ENCODE peak calls at places on chromosomes 4 and X, in ten cellular contexts. One of them, this sample, is unnamed. For H3K36me3, the result is how much of the 10 kb centered on the place peaks cover.

GRCh38 chrX:12463052-12463451 is 324.8 kb downstream of the FRMPD4 start:
- DNase-seq in stomach: no peak
- DNase-seq in Peyer's patch: no peak
- DNase-seq in body of pancreas: no peak
- DNase-seq in heart left ventricle: no peak
- DNase-seq in transverse colon: no peak
- DNase-seq in tibial nerve: no peak
- DNase-seq in esophagus squamous epithelium: no peak
- DNase-seq in K562: no peak
- DNase-seq in HepG2: no peak
- DNase-seq in this sample: no peak

GRCh38 chr4:33649015-33649414 is 2595.3 kb downstream of the ARAP2 start:
- DNase-seq in stomach: no peak
- DNase-seq in Peyer's patch: no peak
- DNase-seq in body of pancreas: no peak
- DNase-seq in heart left ventricle: no peak
- DNase-seq in transverse colon: no peak
- DNase-seq in tibial nerve: no peak
- DNase-seq in esophagus squamous epithelium: no peak
- DNase-seq in K562: peak
- DNase-seq in HepG2: no peak
- DNase-seq in this sample: no peak

GRCh38 chrX:150935466-150935865 is 37.0 kb upstream of the CD99L2 start:
- DNase-seq in stomach: no peak
- DNase-seq in Peyer's patch: no peak
- DNase-seq in body of pancreas: no peak
- DNase-seq in heart left ventricle: no peak
- DNase-seq in transverse colon: no peak
- DNase-seq in tibial nerve: no peak
- DNase-seq in esophagus squamous epithelium: no peak
- DNase-seq in K562: no peak
- DNase-seq in HepG2: no peak
- DNase-seq in this sample: no peak

GRCh38 chr4:85498068-85498733 is 23.3 kb downstream of the ARHGAP24 start:
- DNase-seq in stomach: peak
- DNase-seq in Peyer's patch: no peak
- DNase-seq in body of pancreas: peak
- DNase-seq in heart left ventricle: peak
- DNase-seq in transverse colon: peak
- DNase-seq in tibial nerve: no peak
- DNase-seq in esophagus squamous epithelium: peak
- DNase-seq in K562: no peak
- DNase-seq in HepG2: no peak
- DNase-seq in this sample: peak

GRCh38 chrX:145923376-145923775 is 105.7 kb downstream of the SLITRK2 start:
- DNase-seq in stomach: no peak
- DNase-seq in Peyer's patch: no peak
- DNase-seq in body of pancreas: no peak
- DNase-seq in heart left ventricle: no peak
- DNase-seq in transverse colon: no peak
- DNase-seq in tibial nerve: no peak
- DNase-seq in esophagus squamous epithelium: no peak
- DNase-seq in K562: no peak
- DNase-seq in HepG2: no peak
- DNase-seq in this sample: no peak

GRCh38 chrX:96311366-96311765 is 373.3 kb upstream of the DIAPH2 start:
- DNase-seq in stomach: no peak
- DNase-seq in Peyer's patch: no peak
- DNase-seq in body of pancreas: no peak
- DNase-seq in heart left ventricle: no peak
- DNase-seq in transverse colon: no peak
- DNase-seq in tibial nerve: no peak
- DNase-seq in esophagus squamous epithelium: no peak
- DNase-seq in K562: no peak
- DNase-seq in HepG2: no peak
- DNase-seq in this sample: no peak

GRCh38 chr4:156766846-156767245 is 204.8 kb downstream of the PDGFC start:
- DNase-seq in stomach: no peak
- DNase-seq in Peyer's patch: no peak
- DNase-seq in body of pancreas: no peak
- DNase-seq in heart left ventricle: no peak
- DNase-seq in transverse colon: no peak
- DNase-seq in tibial nerve: no peak
- DNase-seq in esophagus squamous epithelium: no peak
- DNase-seq in K562: no peak
- DNase-seq in HepG2: no peak
- DNase-seq in this sample: no peak

GRCh38 chr4:169765845-169766244 is 8.1 kb upstream of the HPF1 start:
- DNase-seq in stomach: no peak
- DNase-seq in Peyer's patch: no peak
- DNase-seq in body of pancreas: no peak
- DNase-seq in heart left ventricle: no peak
- DNase-seq in transverse colon: no peak
- DNase-seq in tibial nerve: no peak
- DNase-seq in esophagus squamous epithelium: no peak
- DNase-seq in K562: no peak
- DNase-seq in HepG2: no peak
- DNase-seq in this sample: no peak

GRCh38 chr4:176499518-176499917 is 179.8 kb downstream of the SPCS3 start:
- DNase-seq in stomach: no peak
- DNase-seq in Peyer's patch: no peak
- DNase-seq in body of pancreas: no peak
- DNase-seq in heart left ventricle: no peak
- DNase-seq in transverse colon: no peak
- DNase-seq in tibial nerve: no peak
- DNase-seq in esophagus squamous epithelium: no peak
- DNase-seq in K562: no peak
- DNase-seq in HepG2: no peak
- DNase-seq in this sample: no peak

GRCh38 chrX:16712825-16713155 is 321 bp upstream of the CTPS2 start:
- DNase-seq in stomach: no peak
- DNase-seq in Peyer's patch: no peak
- DNase-seq in body of pancreas: no peak
- DNase-seq in heart left ventricle: no peak
- DNase-seq in transverse colon: no peak
- DNase-seq in tibial nerve: no peak
- DNase-seq in esophagus squamous epithelium: no peak
- DNase-seq in K562: no peak
- DNase-seq in HepG2: no peak
- DNase-seq in this sample: no peak

GRCh38 chr4:7759221-7759620 is 180.4 kb downstream of the AFAP1 start:
- DNase-seq in stomach: no peak
- DNase-seq in Peyer's patch: no peak
- DNase-seq in body of pancreas: no peak
- DNase-seq in heart left ventricle: no peak
- DNase-seq in transverse colon: no peak
- DNase-seq in tibial nerve: no peak
- DNase-seq in esophagus squamous epithelium: no peak
- DNase-seq in K562: no peak
- DNase-seq in HepG2: no peak
- DNase-seq in this sample: no peak

GRCh38 chr4:10781805-10782204 is 97.2 kb upstream of the CLNK start:
- DNase-seq in stomach: no peak
- DNase-seq in Peyer's patch: no peak
- DNase-seq in body of pancreas: no peak
- DNase-seq in heart left ventricle: no peak
- DNase-seq in transverse colon: no peak
- DNase-seq in tibial nerve: no peak
- DNase-seq in esophagus squamous epithelium: no peak
- DNase-seq in K562: no peak
- DNase-seq in HepG2: no peak
- DNase-seq in this sample: no peak

DNA sequence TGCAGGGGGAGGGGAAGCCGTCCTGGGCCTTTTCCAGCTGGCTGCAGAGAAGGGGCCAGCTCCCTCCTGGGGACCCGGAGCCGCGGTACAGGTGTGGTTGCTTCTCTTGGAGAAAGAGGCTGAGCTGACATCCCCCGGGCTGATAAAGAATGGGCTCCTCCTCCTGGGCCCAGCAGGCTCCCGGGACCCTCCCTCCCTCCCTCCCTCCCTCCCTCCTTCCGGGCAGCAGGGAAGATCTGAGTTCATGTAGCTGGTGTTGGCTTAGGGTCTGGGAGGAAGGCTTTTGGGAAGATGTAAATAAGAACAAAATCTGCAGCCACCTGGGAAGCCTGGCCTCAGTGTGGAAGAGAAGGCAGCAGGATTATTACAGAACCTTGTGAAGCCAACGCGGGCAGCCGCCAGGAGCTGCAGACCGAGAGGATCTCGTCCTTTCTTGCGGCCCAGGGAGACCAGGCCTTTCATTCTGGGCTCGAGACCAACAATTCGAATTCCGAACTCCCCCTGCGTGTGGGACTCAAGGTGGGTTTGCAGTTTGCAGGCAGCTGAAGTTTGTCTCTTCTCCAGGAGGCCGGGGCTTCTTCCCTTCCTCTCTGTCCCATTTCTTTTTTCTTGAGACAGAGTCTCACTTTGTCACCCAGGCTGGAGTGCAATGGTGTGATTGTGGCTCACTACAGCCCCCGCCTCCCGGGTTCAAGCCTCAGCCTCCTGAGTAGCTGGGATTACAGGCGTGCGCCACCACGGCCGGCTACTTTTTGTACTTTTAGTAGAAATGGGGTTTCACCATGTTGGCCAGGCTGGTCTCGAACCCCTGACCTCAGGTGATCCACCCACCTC is at the start of gene PLCXD1:
- DNase-seq in stomach: peak
- DNase-seq in Peyer's patch: no peak
- DNase-seq in body of pancreas: peak
- DNase-seq in heart left ventricle: no peak
- DNase-seq in transverse colon: no peak
- DNase-seq in tibial nerve: peak
- DNase-seq in esophagus squamous epithelium: no peak
- DNase-seq in K562: peak
- DNase-seq in HepG2: peak
- DNase-seq in this sample: no peak
- H3K27ac ChIP-seq in stomach: peak
- H3K27ac ChIP-seq in Peyer's patch: no peak
- H3K27ac ChIP-seq in body of pancreas: peak
- H3K27ac ChIP-seq in heart left ventricle: no peak
- H3K27ac ChIP-seq in transverse colon: peak
- H3K27ac ChIP-seq in tibial nerve: no peak
- H3K27ac ChIP-seq in esophagus squamous epithelium: no peak
- H3K27ac ChIP-seq in K562: peak
- H3K27ac ChIP-seq in HepG2: peak
- H3K27ac ChIP-seq in this sample: no peak

GRCh38 chr4:121822796-121823504 is 733 bp downstream of the CCNA2 start:
- DNase-seq in stomach: peak
- DNase-seq in Peyer's patch: no peak
- DNase-seq in body of pancreas: peak
- DNase-seq in heart left ventricle: peak
- DNase-seq in transverse colon: peak
- DNase-seq in tibial nerve: no peak
- DNase-seq in esophagus squamous epithelium: no peak
- DNase-seq in K562: peak
- DNase-seq in HepG2: peak
- DNase-seq in this sample: peak
- TF ChIP-seq POLR2A in stomach: no peak
- TF ChIP-seq POLR2A in Peyer's patch: no peak
- TF ChIP-seq POLR2A in body of pancreas: no peak
- TF ChIP-seq POLR2A in heart left ventricle: no peak
- TF ChIP-seq POLR2A in transverse colon: no peak
- TF ChIP-seq POLR2A in tibial nerve: no peak
- TF ChIP-seq POLR2A in esophagus squamous epithelium: no peak
- TF ChIP-seq POLR2A in K562: no peak
- TF ChIP-seq POLR2A in HepG2: no peak
- TF ChIP-seq POLR2A in this sample: no peak

GRCh38 chr4:168690199-168690598 is 193.3 kb downstream of the PALLD start:
- DNase-seq in stomach: no peak
- DNase-seq in Peyer's patch: no peak
- DNase-seq in body of pancreas: no peak
- DNase-seq in heart left ventricle: no peak
- DNase-seq in transverse colon: no peak
- DNase-seq in tibial nerve: no peak
- DNase-seq in esophagus squamous epithelium: no peak
- DNase-seq in K562: no peak
- DNase-seq in HepG2: no peak
- DNase-seq in this sample: no peak

GRCh38 chr4:168691621-168692376 is 194.9 kb downstream of the PALLD start:
- DNase-seq in stomach: no peak
- DNase-seq in Peyer's patch: no peak
- DNase-seq in body of pancreas: no peak
- DNase-seq in heart left ventricle: no peak
- DNase-seq in transverse colon: no peak
- DNase-seq in tibial nerve: no peak
- DNase-seq in esophagus squamous epithelium: no peak
- DNase-seq in K562: no peak
- DNase-seq in HepG2: no peak
- DNase-seq in this sample: peak

GRCh38 chr4:168689791-168690190 is 192.9 kb downstream of the PALLD start:
- DNase-seq in stomach: no peak
- DNase-seq in Peyer's patch: no peak
- DNase-seq in body of pancreas: no peak
- DNase-seq in heart left ventricle: no peak
- DNase-seq in transverse colon: no peak
- DNase-seq in tibial nerve: no peak
- DNase-seq in esophagus squamous epithelium: no peak
- DNase-seq in K562: no peak
- DNase-seq in HepG2: no peak
- DNase-seq in this sample: no peak

GRCh38 chr4:168685136-168685535 is 188.3 kb downstream of the PALLD start:
- DNase-seq in stomach: no peak
- DNase-seq in Peyer's patch: no peak
- DNase-seq in body of pancreas: no peak
- DNase-seq in heart left ventricle: no peak
- DNase-seq in transverse colon: no peak
- DNase-seq in tibial nerve: no peak
- DNase-seq in esophagus squamous epithelium: no peak
- DNase-seq in K562: no peak
- DNase-seq in HepG2: no peak
- DNase-seq in this sample: no peak

DNA sequence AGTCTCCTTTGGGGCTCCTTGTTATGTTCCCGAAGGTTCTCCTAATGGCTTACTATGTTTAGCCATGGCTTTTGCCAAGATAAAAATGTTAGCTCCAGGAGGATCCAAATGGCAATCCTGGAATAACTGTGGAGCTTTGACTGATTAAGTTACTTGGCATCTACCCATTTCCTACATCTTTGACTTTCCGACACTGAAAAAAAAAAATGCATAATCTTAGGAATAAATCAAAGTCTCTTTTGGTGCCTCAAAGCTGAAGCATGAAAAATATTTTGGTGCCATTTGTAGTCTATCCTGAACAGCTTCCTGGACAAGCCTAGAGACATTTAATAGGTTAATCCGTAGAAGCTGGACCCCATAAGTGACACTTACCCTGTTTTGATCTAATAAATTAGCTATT is 191.7 kb downstream of the PALLD start:
- DNase-seq in stomach: no peak
- DNase-seq in Peyer's patch: no peak
- DNase-seq in body of pancreas: no peak
- DNase-seq in heart left ventricle: no peak
- DNase-seq in transverse colon: no peak
- DNase-seq in tibial nerve: no peak
- DNase-seq in esophagus squamous epithelium: no peak
- DNase-seq in K562: no peak
- DNase-seq in HepG2: no peak
- DNase-seq in this sample: no peak
- H3K36me3 ChIP-seq in stomach: under half
- H3K36me3 ChIP-seq in Peyer's patch: under half
- H3K36me3 ChIP-seq in body of pancreas: under half
- H3K36me3 ChIP-seq in heart left ventricle: under half
- H3K36me3 ChIP-seq in transverse colon: under half
- H3K36me3 ChIP-seq in tibial nerve: under half
- H3K36me3 ChIP-seq in esophagus squamous epithelium: under half
- H3K36me3 ChIP-seq in K562: under half
- H3K36me3 ChIP-seq in HepG2: under half
- H3K36me3 ChIP-seq in this sample: under half

GRCh38 chrX:153645921-153646481 is 1.0 kb upstream of the DUSP9 start:
- DNase-seq in stomach: no peak
- DNase-seq in Peyer's patch: peak
- DNase-seq in body of pancreas: no peak
- DNase-seq in heart left ventricle: no peak
- DNase-seq in transverse colon: no peak
- DNase-seq in tibial nerve: no peak
- DNase-seq in esophagus squamous epithelium: no peak
- DNase-seq in K562: no peak
- DNase-seq in HepG2: peak
- DNase-seq in this sample: peak
- H3K27ac ChIP-seq in stomach: no peak
- H3K27ac ChIP-seq in Peyer's patch: no peak
- H3K27ac ChIP-seq in body of pancreas: no peak
- H3K27ac ChIP-seq in heart left ventricle: no peak
- H3K27ac ChIP-seq in transverse colon: no peak
- H3K27ac ChIP-seq in tibial nerve: no peak
- H3K27ac ChIP-seq in esophagus squamous epithelium: no peak
- H3K27ac ChIP-seq in K562: no peak
- H3K27ac ChIP-seq in HepG2: peak
- H3K27ac ChIP-seq in this sample: no peak